ENCODE peak calls at places on chromosomes 7 and 10, in nine cellular contexts. M is HCT116, T is SJSA1, Z is thoracic aorta, C is PC-9, B is OCI-LY7, S is tibial nerve, W is fibroblast of lung, A is adrenal gland. G is an unnamed sample.

GRCh38 chr7:81736088-81736487 is 33.8 kb downstream of the HGF start:
- DNase-seq in S (no peak), Z (no peak), C (no peak), M (no peak), T (peak), W (peak), B (no peak), A (no peak), G (no peak)

GRCh38 chr10:100728928-100729876 is 16.2 kb upstream of the PAX2 start:
- DNase-seq in W (peak), C (no peak), Z (no peak), A (peak), M (peak), T (no peak), S (no peak), B (peak), G (no peak)

GRCh38 chr7:22866965-22867364 is 44.3 kb upstream of the TOMM7 start:
- DNase-seq in A (no peak), T (no peak), B (no peak), S (no peak), W (peak), M (no peak), C (no peak), Z (no peak), G (no peak)

GRCh38 chr7:149879801-149880738 is 6.3 kb downstream of the ATP6V0E2 start:
- DNase-seq in T (no peak), S (no peak), Z (no peak), W (no peak), M (no peak), A (no peak), C (no peak), B (no peak), G (no peak)

GRCh38 chr10:3131098-3131497 is 41.5 kb downstream of the PITRM1 start:
- DNase-seq in T (no peak), M (no peak), Z (no peak), S (no peak), A (no peak), W (peak), B (no peak), C (peak), G (no peak)

GRCh38 chr10:114045071-114045737 is 1.5 kb downstream of the ADRB1 start:
- DNase-seq in C (no peak), B (no peak), W (no peak), Z (no peak), M (no peak), A (peak), T (peak), S (no peak), G (no peak)

GRCh38 chr7:105131033-105131656 is 117.1 kb downstream of the KMT2E start:
- DNase-seq in Z (no peak), T (no peak), B (no peak), S (no peak), M (no peak), C (no peak), W (no peak), A (no peak), G (no peak)

GRCh38 chr7:158317238-158318205 is 270.1 kb downstream of the PTPRN2 start:
- DNase-seq in A (no peak), M (no peak), Z (no peak), C (no peak), W (no peak), S (no peak), B (no peak), T (no peak), G (no peak)

GRCh38 chr10:56266120-56266519 is 94.9 kb downstream of the ZWINT start:
- DNase-seq in Z (no peak), C (no peak), S (no peak), T (no peak), A (no peak), M (no peak), W (no peak), B (no peak), G (no peak)

GRCh38 chr10:131084791-131085585 is 226.5 kb downstream of the TCERG1L start:
- DNase-seq in C (no peak), M (no peak), A (no peak), B (no peak), Z (no peak), T (no peak), S (no peak), W (no peak), G (no peak)

GRCh38 chr7:39952791-39953190 is 2.7 kb downstream of the CDK13 start:
- DNase-seq in Z (no peak), C (no peak), T (no peak), S (no peak), M (no peak), B (no peak), W (peak), A (no peak), G (no peak)

GRCh38 chr10:130109796-130110235 is 814 bp downstream of the C10orf143 start:
- DNase-seq in C (peak), Z (peak), M (peak), W (peak), A (peak), B (peak), T (peak), S (peak), G (peak)

GRCh38 chr10:28220811-28221210 is 82.1 kb downstream of the MPP7 start:
- DNase-seq in T (no peak), M (no peak), C (no peak), Z (no peak), W (no peak), A (no peak), S (no peak), B (no peak), G (no peak)

GRCh38 chr10:31278279-31278941 is 40.6 kb upstream of the ZEB1 start:
- DNase-seq in T (no peak), M (no peak), A (no peak), S (no peak), Z (no peak), W (no peak), C (no peak), B (no peak), G (no peak)

GRCh38 chr7:26135551-26135950 is 16.4 kb upstream of the NFE2L3 start:
- DNase-seq in Z (no peak), B (no peak), A (no peak), W (no peak), S (no peak), C (peak), M (no peak), T (no peak), G (no peak)

GRCh38 chr10:3401491-3401938 is 228.9 kb upstream of the PITRM1 start:
- DNase-seq in B (no peak), C (no peak), Z (no peak), A (no peak), W (peak), S (no peak), T (peak), M (no peak), G (no peak)

GRCh38 chr10:98417481-98417959 is 2.5 kb upstream of the PYROXD2 start:
- DNase-seq in M (no peak), A (no peak), W (no peak), C (no peak), B (no peak), S (no peak), T (no peak), Z (no peak), G (no peak)

GRCh38 chr10:52318822-52319464 is 4.9 kb downstream of the DKK1 start:
- DNase-seq in Z (no peak), T (peak), W (peak), C (peak), A (no peak), M (peak), B (no peak), S (no peak), G (no peak)

GRCh38 chr7:139731802-139732470 is 45.9 kb downstream of the HIPK2 start:
- DNase-seq in Z (peak), S (peak), B (no peak), C (peak), M (peak), W (peak), T (peak), A (peak), G (peak)

GRCh38 chr10:119070395-119071165 is 10.0 kb downstream of the EIF3A start:
- DNase-seq in A (no peak), S (no peak), Z (no peak), W (no peak), C (no peak), T (no peak), M (no peak), B (no peak), G (no peak)

GRCh38 chr7:137670521-137671064 is 176.2 kb downstream of the DGKI start:
- DNase-seq in Z (no peak), M (no peak), S (no peak), B (no peak), T (peak), C (no peak), W (peak), A (no peak), G (no peak)

DNA sequence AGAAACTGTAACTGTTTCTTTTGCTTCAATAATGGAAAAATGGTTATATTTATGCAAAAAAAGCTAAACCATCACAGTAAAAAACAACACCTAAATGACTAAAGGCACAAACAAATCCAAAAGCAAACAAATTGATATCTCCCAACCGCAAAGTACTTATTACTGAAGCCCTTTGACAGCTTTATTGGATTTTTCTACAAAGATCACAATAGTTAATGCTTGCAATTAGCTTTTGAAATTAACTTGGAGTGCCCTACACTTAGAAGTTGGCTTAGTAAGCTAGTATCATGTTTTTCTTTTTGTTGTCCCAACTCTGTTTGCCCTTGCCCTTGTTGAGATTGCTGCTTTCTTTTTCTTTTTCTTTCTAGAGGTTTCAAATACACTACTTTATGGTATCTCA is 257.5 kb downstream of the INHBA start:
- DNase-seq in C (no peak), T (no peak), B (no peak), Z (no peak), A (no peak), M (no peak), S (no peak), W (no peak), G (no peak)
- H3K27ac ChIP-seq in C (no peak), T (no peak), B (no peak), Z (no peak), A (no peak), M (no peak), S (no peak), W (no peak), G (no peak)

DNA sequence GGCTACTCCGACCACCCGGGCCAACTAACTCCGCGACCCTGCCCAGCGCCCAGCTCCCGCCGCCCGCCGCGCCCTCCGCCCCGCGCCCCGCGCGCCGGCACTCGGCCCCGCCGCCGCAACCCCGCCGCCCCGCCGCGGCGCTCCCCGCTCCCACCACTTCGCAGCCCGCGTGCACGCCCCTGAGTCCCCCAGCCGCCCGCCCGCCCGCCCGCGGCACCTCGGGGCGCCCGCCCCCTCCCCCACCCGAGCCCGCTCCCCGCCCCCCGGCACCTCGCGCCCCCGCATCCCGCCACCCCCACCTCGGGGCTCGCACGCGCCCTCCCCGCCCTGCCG is 598 bp downstream of the JAZF1 start:
- DNase-seq in S (no peak), C (no peak), B (no peak), T (no peak), M (no peak), Z (no peak), W (no peak), A (no peak), G (no peak)
- H3K4me3 ChIP-seq in S (peak), C (peak), B (peak), T (peak), M (peak), Z (peak), W (no peak), A (no peak), G (peak)

GRCh38 chr10:79103078-79103477 is 34.3 kb downstream of the ZMIZ1 start:
- DNase-seq in A (no peak), M (no peak), W (no peak), B (no peak), S (no peak), Z (no peak), T (no peak), C (no peak), G (no peak)
- H3K27ac ChIP-seq in A (no peak), M (no peak), W (peak), B (no peak), S (peak), Z (peak), T (no peak), C (no peak), G (peak)

GRCh38 chr7:130943336-130943901 is 209.4 kb upstream of the KLF14 start:
- DNase-seq in C (no peak), Z (no peak), T (peak), B (peak), A (no peak), S (no peak), M (no peak), W (peak), G (no peak)
- H3K4me3 ChIP-seq in C (no peak), Z (peak), T (peak), B (peak), A (no peak), S (peak), M (peak), W (peak), G (peak)

GRCh38 chr7:142563470-142563869 is 185.8 kb upstream of the PRSS1 start:
- DNase-seq in B (no peak), Z (no peak), T (no peak), S (no peak), C (no peak), A (no peak), M (no peak), W (no peak), G (no peak)
- H3K27ac ChIP-seq in B (no peak), Z (no peak), T (no peak), S (no peak), C (no peak), A (no peak), M (no peak), W (peak), G (no peak)

DNA sequence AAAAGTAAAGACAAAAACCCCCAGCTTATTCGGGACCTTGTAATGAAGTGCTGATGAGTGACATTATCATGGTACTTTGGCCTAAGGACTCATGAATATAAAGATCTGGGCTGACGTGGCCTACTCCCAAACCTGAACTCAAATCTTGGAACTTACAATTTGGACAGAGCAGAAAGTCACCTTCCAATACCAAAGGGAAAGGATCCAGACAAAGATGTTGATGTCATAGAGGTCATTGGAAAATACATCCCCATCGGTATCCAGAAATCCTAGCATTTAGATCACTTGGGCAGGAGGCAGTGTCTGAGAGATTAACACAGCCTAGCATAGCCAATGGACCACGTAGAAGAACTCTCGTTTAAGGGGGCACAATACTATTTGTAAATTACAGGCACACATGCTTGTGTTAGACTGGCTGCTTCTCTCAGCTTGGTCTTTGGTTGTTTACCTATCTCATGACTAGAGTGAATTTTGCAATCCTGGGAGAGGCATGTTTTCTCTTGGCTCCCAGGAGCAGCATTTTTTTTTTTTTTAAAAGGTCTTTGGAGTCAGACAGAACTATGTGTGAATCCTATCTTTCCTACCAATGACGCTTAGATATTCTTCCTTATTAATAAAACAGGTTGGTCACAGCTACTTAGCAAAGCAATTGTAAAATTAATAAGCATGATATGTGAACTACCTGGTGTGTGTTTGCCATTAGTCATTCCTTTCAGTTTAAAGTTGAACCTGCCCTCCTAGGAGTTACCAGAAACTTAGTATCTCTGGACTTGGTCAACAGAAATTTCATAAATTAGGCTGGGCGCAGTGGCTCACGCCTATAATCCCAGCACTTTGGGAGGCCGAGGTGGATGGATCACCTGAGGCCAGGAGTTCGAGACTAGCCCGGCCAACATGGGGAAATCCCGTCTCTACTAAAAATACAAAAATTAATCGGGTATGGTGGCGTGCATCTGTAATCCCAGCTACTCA is 27.8 kb upstream of the MRPS33 start:
- DNase-seq in M (no peak), Z (no peak), S (no peak), A (no peak), C (peak), T (no peak), B (no peak), W (no peak), G (no peak)
- H3K4me3 ChIP-seq in M (no peak), Z (no peak), S (no peak), A (no peak), C (no peak), T (no peak), B (no peak), W (no peak), G (no peak)

GRCh38 chr7:141975806-141976523 is 2.4 kb upstream of the TAS2R38 start:
- DNase-seq in S (peak), A (peak), C (peak), Z (no peak), T (peak), B (peak), M (peak), W (peak), G (no peak)
- H3K27ac ChIP-seq in S (no peak), A (no peak), C (no peak), Z (no peak), T (no peak), B (peak), M (no peak), W (no peak), G (no peak)

GRCh38 chr7:27193335-27194001 is 6.4 kb downstream of the HOXA13 start:
- DNase-seq in W (no peak), A (no peak), B (no peak), T (peak), S (peak), M (no peak), Z (no peak), C (no peak), G (no peak)

GRCh38 chr7:27191081-27191715 is 6.2 kb upstream of the HOXA11 start:
- DNase-seq in M (no peak), T (no peak), Z (no peak), S (peak), W (no peak), A (no peak), C (no peak), B (no peak), G (no peak)

GRCh38 chr7:27191716-27192545 is 6.9 kb upstream of the HOXA11 start:
- DNase-seq in W (no peak), T (peak), B (no peak), M (no peak), S (peak), A (no peak), C (no peak), Z (no peak), G (no peak)

GRCh38 chr7:27194002-27194352 is 5.9 kb downstream of the HOXA13 start:
- DNase-seq in M (no peak), S (no peak), T (no peak), A (no peak), Z (no peak), W (no peak), B (no peak), C (no peak), G (no peak)

GRCh38 chr7:27192546-27193334 is 7.2 kb downstream of the HOXA13 start:
- DNase-seq in Z (no peak), T (peak), B (no peak), S (peak), W (no peak), M (no peak), C (no peak), A (no peak), G (no peak)
- H3K4me3 ChIP-seq in Z (peak), T (peak), B (no peak), S (peak), W (no peak), M (no peak), C (no peak), A (no peak), G (peak)